ENCODE peak calls at places on chromosomes 5 and 9, in nine cellular contexts. V, U, R, J, P, H, B, L and Z are unnamed samples.

GRCh38 chr5:7094626-7095025 is 301.3 kb upstream of the ADCY2 start:
- DNase-seq in U (no peak), P (no peak), R (peak), L (no peak), B (no peak), J (no peak), V (no peak), H (peak), Z (no peak)

GRCh38 chr5:102830241-102830640 is 75.1 kb downstream of the PAM start:
- DNase-seq in H (no peak), L (no peak), P (no peak), R (no peak), V (no peak), J (no peak), U (no peak), B (peak), Z (no peak)

GRCh38 chr5:155729684-155730059 is 597.3 kb upstream of the SGCD start:
- DNase-seq in R (no peak), J (peak), V (no peak), H (no peak), U (peak), L (no peak), P (no peak), B (no peak), Z (no peak)

GRCh38 chr9:13113201-13113600 is 166.3 kb downstream of the MPDZ start:
- DNase-seq in L (peak), B (no peak), P (no peak), V (peak), J (peak), R (no peak), H (no peak), U (no peak), Z (no peak)

GRCh38 chr5:136192015-136192525 is 892 bp downstream of the SMIM32 start:
- DNase-seq in L (peak), H (no peak), R (peak), B (no peak), P (no peak), V (no peak), J (peak), U (peak), Z (no peak)

GRCh38 chr5:16930487-16930886 is 5.6 kb downstream of the MYO10 start:
- DNase-seq in H (no peak), J (no peak), R (no peak), B (no peak), V (no peak), P (no peak), L (peak), U (no peak), Z (no peak)

GRCh38 chr5:175599210-175599609 is 58.7 kb upstream of the HRH2 start:
- DNase-seq in R (no peak), P (no peak), H (no peak), V (no peak), L (no peak), J (no peak), U (no peak), B (no peak), Z (no peak)

GRCh38 chr5:4725594-4725993 is 414.5 kb upstream of the ADAMTS16 start:
- DNase-seq in B (no peak), V (no peak), H (no peak), P (no peak), U (no peak), L (no peak), J (no peak), R (no peak), Z (no peak)

GRCh38 chr5:38426493-38426892 is 130.0 kb downstream of the LIFR start:
- DNase-seq in V (peak), H (no peak), L (peak), P (no peak), R (no peak), U (no peak), J (peak), B (peak), Z (no peak)

GRCh38 chr5:135225856-135226560 is 173.0 kb downstream of the MACROH2A1 start:
- DNase-seq in L (no peak), P (no peak), R (no peak), H (peak), B (no peak), J (no peak), V (no peak), U (peak), Z (no peak)

GRCh38 chr5:6686916-6687409 is 26.3 kb upstream of the TENT4A start:
- DNase-seq in P (peak), B (peak), R (peak), L (peak), U (peak), J (peak), V (peak), H (peak), Z (no peak)

GRCh38 chr9:79477955-79478751 is 93.6 kb upstream of the TLE4 start:
- DNase-seq in L (peak), J (peak), U (peak), H (peak), B (peak), V (no peak), R (peak), P (no peak), Z (no peak)
- TF ChIP-seq CTCF in L (peak), J (peak), U (no peak), H (peak), B (peak), V (no peak), R (peak), P (no peak), Z (no peak)

GRCh38 chr9:17403539-17403938 is 175.3 kb upstream of the SH3GL2 start:
- DNase-seq in H (no peak), R (no peak), U (no peak), V (no peak), P (no peak), B (no peak), L (no peak), J (no peak), Z (no peak)

GRCh38 chr9:17398351-17398750 is 180.5 kb upstream of the SH3GL2 start:
- DNase-seq in P (no peak), L (peak), V (peak), H (no peak), J (peak), B (no peak), R (no peak), U (no peak), Z (no peak)

GRCh38 chr9:17401858-17402257 is 177.0 kb upstream of the SH3GL2 start:
- DNase-seq in H (no peak), U (no peak), B (peak), V (no peak), P (no peak), R (no peak), L (peak), J (no peak), Z (no peak)

GRCh38 chr9:17402309-17402708 is 176.6 kb upstream of the SH3GL2 start:
- DNase-seq in V (peak), L (peak), R (no peak), P (no peak), B (no peak), H (peak), J (peak), U (no peak), Z (no peak)
- TF ChIP-seq CTCF in V (peak), L (peak), R (peak), P (no peak), B (no peak), H (peak), J (peak), U (peak), Z (no peak)

GRCh38 chr9:129875181-129875611 is 39.9 kb downstream of the USP20 start:
- DNase-seq in J (no peak), R (no peak), U (peak), P (no peak), B (no peak), L (no peak), H (no peak), V (no peak), Z (no peak)
- TF ChIP-seq CTCF in J (no peak), R (peak), U (peak), P (no peak), B (no peak), L (peak), H (peak), V (no peak), Z (no peak)

DNA sequence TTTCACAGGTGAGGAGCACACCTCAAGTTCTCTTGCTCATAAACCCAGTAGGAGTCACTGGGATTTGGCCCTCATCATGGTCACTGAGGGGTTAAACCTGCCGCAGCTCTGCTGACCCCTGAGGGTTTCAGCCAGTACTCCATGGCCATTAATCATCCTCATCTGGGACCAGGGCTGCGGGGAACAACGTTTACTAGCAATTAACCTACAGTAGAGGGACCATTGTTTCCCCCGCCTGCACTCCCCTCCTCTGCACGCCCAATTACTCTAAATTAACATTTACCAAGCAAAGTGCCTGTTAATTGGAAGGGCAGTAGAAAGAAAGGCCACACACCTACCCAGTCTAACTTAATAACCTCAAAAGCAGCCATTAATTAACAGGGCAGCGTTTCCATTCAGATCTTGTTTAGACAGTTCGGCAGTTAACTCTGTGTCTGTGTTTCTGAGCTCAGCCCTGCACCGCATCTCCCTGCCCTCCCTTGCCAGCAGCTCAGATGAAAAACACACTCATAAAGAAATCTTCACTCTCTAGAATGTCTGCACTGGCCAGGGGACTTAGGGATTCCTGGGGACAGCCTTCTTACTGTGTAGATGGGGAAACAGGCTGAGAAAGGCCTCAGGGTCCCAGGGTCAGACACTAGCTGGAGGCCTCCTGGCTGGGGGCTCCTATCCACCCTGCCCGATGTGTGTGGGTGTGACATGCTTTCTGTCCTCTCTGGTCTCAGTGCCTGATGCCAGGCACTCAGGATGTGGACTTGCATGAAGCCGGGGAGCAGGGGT is 51.6 kb downstream of the ALG2 start:
- DNase-seq in L (no peak), J (no peak), H (no peak), U (peak), B (no peak), R (no peak), V (no peak), P (no peak), Z (no peak)
- TF ChIP-seq CTCF in L (peak), J (no peak), H (no peak), U (peak), B (no peak), R (no peak), V (no peak), P (no peak), Z (no peak)

DNA sequence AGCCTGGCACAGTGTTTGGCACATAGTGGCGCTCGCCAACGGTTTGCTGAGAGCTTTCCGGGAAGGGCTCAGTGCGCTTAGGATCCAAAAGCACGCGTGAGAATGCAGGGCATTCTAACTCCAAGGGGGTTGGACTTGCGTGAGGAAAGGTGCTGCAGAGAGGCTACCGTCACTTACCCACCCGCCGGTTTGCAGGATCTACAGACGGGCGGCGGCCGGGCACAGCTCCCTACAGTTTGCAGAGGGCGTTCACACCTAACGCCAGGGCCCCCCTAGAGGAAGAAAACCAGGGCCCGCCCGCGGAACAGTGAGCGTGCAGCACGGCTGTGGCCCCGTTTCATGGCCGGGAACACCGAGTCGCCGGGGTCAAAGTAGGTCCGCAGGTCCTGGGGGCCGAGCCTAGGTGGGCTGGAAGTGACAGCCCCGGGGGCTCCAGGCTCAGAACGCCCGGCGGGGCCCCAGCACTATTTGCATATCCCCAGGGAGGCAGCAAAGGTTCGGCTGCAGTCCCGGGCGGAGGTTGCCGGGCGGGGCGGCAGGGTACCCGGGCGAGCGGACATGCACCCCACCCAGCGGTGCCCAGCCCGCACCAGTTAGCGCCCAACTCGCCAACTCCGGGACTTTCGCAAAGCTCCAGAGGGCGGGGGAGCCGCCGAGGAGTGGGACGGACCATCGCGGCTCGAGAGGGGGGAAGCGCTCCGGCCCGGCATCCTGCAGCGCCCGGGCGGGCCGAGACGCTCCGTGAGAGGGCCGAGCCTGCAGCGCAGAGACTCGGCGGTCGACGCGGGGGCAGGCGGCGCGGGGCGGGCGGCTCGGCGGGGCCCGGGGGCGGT is 498 bp upstream of the GALNT10 start:
- DNase-seq in H (peak), U (peak), P (peak), L (peak), R (peak), J (peak), B (peak), V (peak), Z (peak)
- TF ChIP-seq CTCF in H (peak), U (peak), P (no peak), L (peak), R (peak), J (peak), B (peak), V (peak), Z (no peak)